ENCODE peak calls at places on chromosome 1, in seven cellular contexts. N, M, U, V, Z, Q and T are unnamed samples.

GRCh38 chr1:38064232-38064903 is 17.8 kb upstream of the POU3F1 start:
- DNase-seq in N (no peak), M (no peak), U (peak; percentile 32), V (no peak), Z (peak; percentile 16), Q (peak; percentile 74), T (no peak)

GRCh38 chr1:37481289-37482003 is 7.1 kb downstream of the ZC3H12A start:
- DNase-seq in N (no peak), M (peak; percentile 58), U (no peak), V (peak; percentile 16), Z (no peak), Q (no peak), T (no peak)

GRCh38 chr1:232982238-232982944 is 32.0 kb downstream of the NTPCR start:
- DNase-seq in N (no peak), M (peak; percentile 54), U (no peak), V (peak; percentile 25), Z (no peak), Q (peak; percentile 49), T (no peak)

GRCh38 chr1:40861227-40862003 is 748 bp downstream of the CITED4 start:
- DNase-seq in N (no peak), M (no peak), U (no peak), V (no peak), Z (peak; percentile 59), Q (no peak), T (no peak)

GRCh38 chr1:218874313-218874712 is 299.4 kb upstream of the LYPLAL1 start:
- DNase-seq in N (no peak), M (no peak), U (peak; percentile 63), V (peak; percentile 68), Z (peak; percentile 57), Q (no peak), T (no peak)

GRCh38 chr1:99766378-99766800 is at the start of gene FRRS1:
- DNase-seq in N (peak; percentile 33), M (peak; percentile 75), U (peak; percentile 15), V (peak; percentile 68), Z (peak; percentile 75), Q (peak; percentile 8), T (no peak)

GRCh38 chr1:5368211-5368610 is 624.0 kb downstream of the NPHP4 start:
- DNase-seq in N (no peak), M (no peak), U (no peak), V (no peak), Z (no peak), Q (no peak), T (no peak)

GRCh38 chr1:2180297-2181245 is 14.0 kb downstream of the FAAP20 start:
- DNase-seq in N (no peak), M (no peak), U (no peak), V (no peak), Z (no peak), Q (peak; percentile 36), T (no peak)

GRCh38 chr1:109589679-109590078 is 29.7 kb downstream of the GNAT2 start:
- DNase-seq in N (no peak), M (no peak), U (no peak), V (no peak), Z (no peak), Q (no peak), T (no peak)

GRCh38 chr1:75745276-75745675 is 20.8 kb downstream of the ACADM start:
- DNase-seq in N (no peak), M (no peak), U (no peak), V (no peak), Z (no peak), Q (no peak), T (no peak)

GRCh38 chr1:22851517-22851916 is 121.1 kb downstream of the LACTBL1 start:
- DNase-seq in N (no peak), M (no peak), U (no peak), V (no peak), Z (no peak), Q (no peak), T (no peak)

GRCh38 chr1:3607703-3608065 is 3.6 kb downstream of the MEGF6 start:
- DNase-seq in N (no peak), M (no peak), U (no peak), V (no peak), Z (no peak), Q (no peak), T (no peak)

GRCh38 chr1:160953030-160953429 is 1.6 kb downstream of the ITLN2 start:
- DNase-seq in N (no peak), M (peak; percentile 72), U (no peak), V (no peak), Z (peak; percentile 34), Q (no peak), T (no peak)

GRCh38 chr1:160950657-160951056 is 4.0 kb downstream of the ITLN2 start:
- DNase-seq in N (no peak), M (no peak), U (no peak), V (no peak), Z (no peak), Q (no peak), T (no peak)

GRCh38 chr1:160949881-160950280 is 4.7 kb downstream of the ITLN2 start:
- DNase-seq in N (no peak), M (no peak), U (no peak), V (no peak), Z (no peak), Q (no peak), T (no peak)

GRCh38 chr1:160952129-160952510 is 2.5 kb downstream of the ITLN2 start:
- DNase-seq in N (no peak), M (no peak), U (no peak), V (no peak), Z (no peak), Q (no peak), T (no peak)

DNA sequence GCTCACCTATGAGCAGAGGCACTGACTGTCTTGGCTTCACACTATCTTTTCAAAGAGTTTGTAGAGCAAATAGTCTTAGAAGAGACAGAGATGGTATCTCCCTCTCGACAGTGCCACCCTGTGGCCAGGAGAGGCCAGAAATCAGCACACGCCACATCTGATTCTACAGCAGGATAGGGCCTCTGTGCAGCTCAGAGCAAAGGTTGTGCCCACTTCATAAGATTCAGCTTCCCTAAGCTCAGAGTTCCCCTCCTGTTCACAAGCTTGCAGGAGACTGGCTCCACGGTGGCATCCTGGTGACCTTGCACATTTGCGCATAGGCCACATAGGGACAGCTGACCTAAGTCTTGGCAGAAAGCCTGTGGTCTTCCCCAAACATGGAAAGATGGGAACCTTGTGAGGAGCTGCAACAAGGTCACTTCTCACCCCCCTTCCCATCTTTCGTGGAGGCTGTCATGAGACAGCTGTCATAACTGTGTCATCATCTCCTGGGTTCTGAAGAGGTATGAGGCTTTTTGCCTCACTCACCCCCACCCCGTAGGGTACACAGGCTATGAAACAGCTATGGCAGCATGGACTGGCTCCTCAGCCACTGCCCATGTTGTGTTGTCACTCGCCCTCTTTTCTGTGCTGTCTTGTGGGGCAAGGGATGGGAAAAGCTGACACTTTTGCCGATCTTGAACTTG is 3.0 kb downstream of the ITLN2 start:
- DNase-seq in N (no peak), M (no peak), U (no peak), V (peak; percentile 70), Z (peak; percentile 63), Q (peak; percentile 46), T (peak; percentile 36)
- TF ChIP-seq CTCF in N (peak; percentile 71), M (peak; percentile 33), U (peak; percentile 71), V (peak; percentile 73), Z (peak; percentile 81), Q (peak; percentile 84), T (no peak)

GRCh38 chr1:168234846-168235547 is 9.2 kb downstream of the SFT2D2 start:
- DNase-seq in N (no peak), M (no peak), U (no peak), V (peak; percentile 65), Z (peak; percentile 47), Q (peak; percentile 70), T (no peak)
- TF ChIP-seq CTCF in N (peak; percentile 71), M (no peak), U (peak; percentile 64), V (peak; percentile 54), Z (peak; percentile 73), Q (peak; percentile 81), T (no peak)

GRCh38 chr1:56434659-56435202 is 144.6 kb downstream of the PLPP3 start:
- DNase-seq in N (no peak), M (no peak), U (no peak), V (no peak), Z (no peak), Q (no peak), T (no peak)
- TF ChIP-seq CTCF in N (peak; percentile 2), M (no peak), U (peak; percentile 30), V (no peak), Z (peak; percentile 9), Q (no peak), T (no peak)

DNA sequence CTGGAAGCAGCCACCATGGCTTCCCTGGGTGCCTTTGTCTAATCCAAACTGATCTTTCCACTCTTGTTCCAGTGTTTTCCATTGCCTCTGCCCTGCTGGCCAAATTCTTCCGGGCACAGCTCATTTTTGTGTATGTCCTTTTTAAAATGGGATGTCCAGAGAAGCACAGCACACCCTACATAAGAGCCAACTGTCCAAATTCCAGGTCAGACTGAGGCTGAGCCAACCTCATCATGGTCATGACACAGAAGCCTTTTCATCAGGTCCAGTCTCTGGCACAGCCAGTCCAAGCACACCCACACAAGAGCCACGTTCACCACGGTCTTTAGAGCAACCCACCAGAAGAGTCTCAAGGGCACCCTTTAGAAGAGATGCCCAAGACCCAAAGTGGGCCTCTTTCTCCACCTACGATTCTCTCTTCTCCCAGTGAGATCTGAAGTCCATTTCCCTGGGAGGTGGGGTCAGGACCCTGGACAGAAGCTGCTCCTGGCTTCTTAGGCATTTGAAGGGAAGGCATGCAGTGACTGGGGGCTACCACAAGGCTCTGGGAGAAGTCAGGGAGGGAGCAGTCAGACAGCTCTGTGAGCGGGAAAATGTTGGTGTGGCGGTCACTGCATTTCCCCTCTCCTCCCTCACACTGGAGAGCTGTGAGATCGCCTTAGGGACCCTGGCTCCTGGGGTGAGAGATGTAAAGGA is 53.2 kb downstream of the SYT2 start:
- DNase-seq in N (no peak), M (no peak), U (no peak), V (peak; percentile 43), Z (peak; percentile 26), Q (peak; percentile 18), T (no peak)
- TF ChIP-seq CTCF in N (no peak), M (no peak), U (peak; percentile 41), V (no peak), Z (peak; percentile 30), Q (peak; percentile 30), T (no peak)